ENCODE peak calls at places on chromosomes 13 and 19, in four cellular contexts. One of them, this sample, is unnamed.

GRCh38 chr19:2254052-2254872 is 2.0 kb downstream of the JSRP1 start:
- DNase-seq in AG04449: no peak
- DNase-seq in glutamatergic neuron: peak
- DNase-seq in thoracic aorta: no peak
- DNase-seq in this sample: no peak

GRCh38 chr13:98280176-98280510 is 103.1 kb upstream of the RNF113B start:
- DNase-seq in AG04449: no peak
- DNase-seq in thoracic aorta: no peak
- DNase-seq in glutamatergic neuron: peak
- DNase-seq in this sample: no peak

GRCh38 chr13:75400775-75401174 is 81.2 kb downstream of the TBC1D4 start:
- DNase-seq in glutamatergic neuron: no peak
- DNase-seq in AG04449: no peak
- DNase-seq in thoracic aorta: no peak
- DNase-seq in this sample: no peak

GRCh38 chr19:33998302-33998701 is 174.0 kb upstream of the LSM14A start:
- DNase-seq in glutamatergic neuron: no peak
- DNase-seq in thoracic aorta: no peak
- DNase-seq in AG04449: no peak
- DNase-seq in this sample: no peak

GRCh38 chr19:33686687-33687541 is 65.2 kb downstream of the CHST8 start:
- DNase-seq in glutamatergic neuron: peak
- DNase-seq in AG04449: no peak
- DNase-seq in thoracic aorta: no peak
- DNase-seq in this sample: no peak

GRCh38 chr13:23867027-23867491 is 22.1 kb downstream of the MIPEP start:
- DNase-seq in thoracic aorta: no peak
- DNase-seq in glutamatergic neuron: peak
- DNase-seq in AG04449: no peak
- DNase-seq in this sample: no peak

GRCh38 chr13:98549728-98550317 is 27.1 kb downstream of the STK24 start:
- DNase-seq in glutamatergic neuron: no peak
- DNase-seq in AG04449: no peak
- DNase-seq in thoracic aorta: no peak
- DNase-seq in this sample: no peak

GRCh38 chr19:10286803-10287737 is at the start of gene ICAM4:
- DNase-seq in glutamatergic neuron: peak
- DNase-seq in AG04449: no peak
- DNase-seq in thoracic aorta: no peak
- DNase-seq in this sample: no peak

GRCh38 chr19:29526730-29527499 is 1.1 kb downstream of the VSTM2B start:
- DNase-seq in glutamatergic neuron: peak
- DNase-seq in AG04449: no peak
- DNase-seq in thoracic aorta: no peak
- DNase-seq in this sample: no peak

GRCh38 chr13:112071011-112071901 is 4.3 kb downstream of the SOX1 start:
- DNase-seq in thoracic aorta: no peak
- DNase-seq in AG04449: no peak
- DNase-seq in glutamatergic neuron: no peak
- DNase-seq in this sample: no peak

GRCh38 chr13:101706651-101707050 is 254.2 kb downstream of the ITGBL1 start:
- DNase-seq in thoracic aorta: no peak
- DNase-seq in AG04449: peak
- DNase-seq in glutamatergic neuron: no peak
- DNase-seq in this sample: peak

GRCh38 chr19:12778020-12778904 is 2.9 kb upstream of the HOOK2 start:
- DNase-seq in glutamatergic neuron: peak
- DNase-seq in thoracic aorta: no peak
- DNase-seq in AG04449: no peak
- DNase-seq in this sample: no peak

GRCh38 chr13:22018297-22019210 is 347.7 kb downstream of the FGF9 start:
- DNase-seq in glutamatergic neuron: no peak
- DNase-seq in thoracic aorta: no peak
- DNase-seq in AG04449: no peak
- DNase-seq in this sample: no peak

GRCh38 chr19:17248011-17248776 is 2.5 kb upstream of the NR2F6 start:
- DNase-seq in thoracic aorta: no peak
- DNase-seq in AG04449: no peak
- DNase-seq in glutamatergic neuron: peak
- DNase-seq in this sample: no peak

GRCh38 chr13:52845766-52846566 is 2.5 kb downstream of the PCDH8 start:
- DNase-seq in AG04449: no peak
- DNase-seq in glutamatergic neuron: peak
- DNase-seq in thoracic aorta: no peak
- DNase-seq in this sample: no peak

GRCh38 chr19:2168619-2169424 is 5.1 kb downstream of the DOT1L start:
- DNase-seq in thoracic aorta: peak
- DNase-seq in glutamatergic neuron: peak
- DNase-seq in AG04449: peak
- DNase-seq in this sample: peak

GRCh38 chr13:84088996-84089395 is 206.7 kb upstream of the SLITRK1 start:
- DNase-seq in AG04449: no peak
- DNase-seq in thoracic aorta: no peak
- DNase-seq in glutamatergic neuron: no peak
- DNase-seq in this sample: no peak

GRCh38 chr19:50877338-50877737 is 4.1 kb downstream of the KLK2 start:
- DNase-seq in AG04449: no peak
- DNase-seq in glutamatergic neuron: no peak
- DNase-seq in thoracic aorta: no peak
- DNase-seq in this sample: no peak

GRCh38 chr19:48418317-48419064 is 25.0 kb downstream of the GRIN2D start:
- DNase-seq in glutamatergic neuron: no peak
- DNase-seq in thoracic aorta: no peak
- DNase-seq in AG04449: no peak
- DNase-seq in this sample: no peak

GRCh38 chr19:44613295-44614168 is at the start of gene IGSF23:
- DNase-seq in AG04449: no peak
- DNase-seq in thoracic aorta: no peak
- DNase-seq in glutamatergic neuron: no peak
- DNase-seq in this sample: no peak

GRCh38 chr13:74575729-74576125 is 441.5 kb upstream of the KLF12 start:
- DNase-seq in AG04449: no peak
- DNase-seq in glutamatergic neuron: peak
- DNase-seq in thoracic aorta: peak
- DNase-seq in this sample: no peak

GRCh38 chr13:74090869-74091605 is 43.2 kb downstream of the KLF12 start:
- DNase-seq in glutamatergic neuron: no peak
- DNase-seq in thoracic aorta: no peak
- DNase-seq in AG04449: no peak
- DNase-seq in this sample: no peak

GRCh38 chr19:49782515-49782914 is 15.7 kb downstream of the AP2A1 start:
- DNase-seq in thoracic aorta: no peak
- DNase-seq in glutamatergic neuron: no peak
- DNase-seq in AG04449: no peak
- DNase-seq in this sample: no peak

GRCh38 chr13:22040810-22041364 is 370.0 kb downstream of the FGF9 start:
- DNase-seq in thoracic aorta: no peak
- DNase-seq in AG04449: no peak
- DNase-seq in glutamatergic neuron: no peak
- DNase-seq in this sample: no peak

GRCh38 chr19:13913352-13913751 is 7.4 kb downstream of the CC2D1A start:
- DNase-seq in thoracic aorta: no peak
- DNase-seq in AG04449: no peak
- DNase-seq in glutamatergic neuron: no peak
- DNase-seq in this sample: no peak

GRCh38 chr13:49569993-49570689 is 15.2 kb downstream of the RCBTB1 start:
- DNase-seq in glutamatergic neuron: no peak
- DNase-seq in AG04449: no peak
- DNase-seq in thoracic aorta: no peak
- DNase-seq in this sample: no peak

GRCh38 chr19:53086949-53087348 is 16.3 kb downstream of the ZNF160 start:
- DNase-seq in thoracic aorta: no peak
- DNase-seq in glutamatergic neuron: no peak
- DNase-seq in AG04449: no peak
- DNase-seq in this sample: no peak

GRCh38 chr13:48043789-48044503 is 6.4 kb downstream of the NUDT15 start:
- DNase-seq in AG04449: peak
- DNase-seq in glutamatergic neuron: no peak
- DNase-seq in thoracic aorta: no peak
- DNase-seq in this sample: peak

DNA sequence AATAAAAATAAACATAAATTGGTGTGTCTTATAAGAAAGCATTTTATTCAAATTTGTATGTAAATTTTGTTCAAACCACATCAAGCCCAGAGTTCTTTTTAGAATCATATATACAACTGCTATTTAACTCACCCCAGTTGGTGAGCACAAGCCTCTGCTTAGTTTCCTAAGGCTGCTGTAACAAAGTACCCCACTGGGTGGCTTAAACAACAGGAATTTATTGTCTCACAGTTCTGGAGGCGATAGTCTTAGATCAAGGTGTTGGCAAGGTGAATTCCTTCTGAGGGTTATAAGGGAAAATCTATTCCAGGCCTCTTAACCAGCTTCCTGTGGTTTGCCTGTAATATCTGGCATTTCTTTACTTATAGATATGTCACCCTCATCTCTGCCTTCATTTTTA is 1133.5 kb downstream of the OLFM4 start:
- DNase-seq in AG04449: no peak
- DNase-seq in thoracic aorta: no peak
- DNase-seq in glutamatergic neuron: no peak
- DNase-seq in this sample: no peak
- TF ChIP-seq CTCF in AG04449: no peak
- TF ChIP-seq CTCF in thoracic aorta: no peak
- TF ChIP-seq CTCF in glutamatergic neuron: peak
- TF ChIP-seq CTCF in this sample: no peak

DNA sequence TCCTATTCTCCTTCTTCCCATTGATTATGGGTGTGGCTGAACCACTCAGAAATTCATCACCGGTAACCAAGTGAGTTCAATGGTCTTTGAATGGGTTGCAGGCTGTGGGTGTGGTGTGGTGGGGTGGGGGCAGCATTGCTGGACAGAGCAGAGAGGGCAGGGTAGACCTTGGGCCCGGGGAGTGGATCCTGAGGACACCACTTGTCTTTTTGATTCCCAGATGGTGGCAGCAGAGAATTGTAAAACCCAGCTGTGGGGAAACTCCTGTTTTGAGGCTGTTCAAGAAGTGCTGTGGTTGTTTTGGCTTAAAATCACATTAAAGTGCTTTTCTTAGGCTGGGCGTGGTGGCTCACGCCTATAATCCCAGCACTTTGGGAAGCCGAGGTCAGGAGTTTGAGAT is 45.8 kb upstream of the RGCC start:
- DNase-seq in glutamatergic neuron: no peak
- DNase-seq in thoracic aorta: no peak
- DNase-seq in AG04449: peak
- DNase-seq in this sample: peak
- TF ChIP-seq CTCF in glutamatergic neuron: no peak
- TF ChIP-seq CTCF in thoracic aorta: no peak
- TF ChIP-seq CTCF in AG04449: peak
- TF ChIP-seq CTCF in this sample: peak

GRCh38 chr19:58499021-58499927 is 12.5 kb downstream of the SLC27A5 start:
- DNase-seq in glutamatergic neuron: peak
- DNase-seq in thoracic aorta: peak
- DNase-seq in AG04449: peak
- DNase-seq in this sample: peak
- TF ChIP-seq CTCF in glutamatergic neuron: peak
- TF ChIP-seq CTCF in thoracic aorta: peak
- TF ChIP-seq CTCF in AG04449: no peak
- TF ChIP-seq CTCF in this sample: peak

DNA sequence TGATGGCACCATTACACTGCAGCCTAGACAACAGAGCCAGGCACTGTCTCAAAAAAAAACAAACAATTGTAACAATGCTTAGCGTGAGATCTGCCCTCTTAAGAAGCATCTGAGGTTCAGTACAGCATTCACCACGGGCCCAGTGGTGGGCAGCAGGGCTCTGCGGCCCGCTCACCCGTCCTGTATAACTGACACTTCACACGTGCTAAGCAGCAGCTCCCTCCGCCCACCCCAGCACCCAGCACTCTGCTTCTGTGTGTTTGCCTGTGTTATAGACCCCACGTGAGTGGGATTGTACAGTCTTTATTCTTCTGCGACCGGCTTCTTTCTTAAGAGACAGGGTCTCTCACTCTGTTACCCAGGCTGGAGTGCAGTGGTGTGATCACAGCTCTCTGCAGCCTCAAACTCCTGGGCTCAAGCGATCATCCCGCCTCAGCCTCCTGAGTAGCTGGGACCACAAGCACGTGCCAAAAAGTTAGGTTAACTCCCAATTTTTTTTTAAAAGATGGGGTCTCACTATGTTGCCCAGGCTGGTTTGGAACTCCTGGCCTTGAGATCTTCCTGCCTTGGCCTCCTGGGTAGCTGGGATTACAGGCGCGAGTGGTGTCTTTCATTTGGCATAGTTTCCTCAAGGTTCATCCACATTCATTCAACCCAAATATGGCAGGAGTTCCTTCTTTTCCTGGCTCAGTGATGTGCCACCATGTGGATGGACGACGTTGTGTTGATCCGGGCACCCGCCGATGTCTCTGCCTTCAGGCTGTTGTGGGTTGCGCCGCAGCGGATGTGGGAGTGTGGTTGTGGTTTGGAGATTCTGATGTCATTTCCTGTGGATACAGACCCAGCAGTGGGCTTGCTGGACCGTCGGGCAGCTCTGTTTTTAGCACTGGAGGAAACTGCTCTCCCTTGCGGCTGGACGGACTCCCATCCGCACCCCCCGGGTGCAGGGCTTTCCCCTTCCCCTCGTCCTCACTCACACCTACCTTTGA is 170.0 kb downstream of the KDM4B start:
- DNase-seq in thoracic aorta: no peak
- DNase-seq in glutamatergic neuron: no peak
- DNase-seq in AG04449: no peak
- DNase-seq in this sample: peak
- TF ChIP-seq CTCF in thoracic aorta: no peak
- TF ChIP-seq CTCF in glutamatergic neuron: no peak
- TF ChIP-seq CTCF in AG04449: no peak
- TF ChIP-seq CTCF in this sample: no peak

DNA sequence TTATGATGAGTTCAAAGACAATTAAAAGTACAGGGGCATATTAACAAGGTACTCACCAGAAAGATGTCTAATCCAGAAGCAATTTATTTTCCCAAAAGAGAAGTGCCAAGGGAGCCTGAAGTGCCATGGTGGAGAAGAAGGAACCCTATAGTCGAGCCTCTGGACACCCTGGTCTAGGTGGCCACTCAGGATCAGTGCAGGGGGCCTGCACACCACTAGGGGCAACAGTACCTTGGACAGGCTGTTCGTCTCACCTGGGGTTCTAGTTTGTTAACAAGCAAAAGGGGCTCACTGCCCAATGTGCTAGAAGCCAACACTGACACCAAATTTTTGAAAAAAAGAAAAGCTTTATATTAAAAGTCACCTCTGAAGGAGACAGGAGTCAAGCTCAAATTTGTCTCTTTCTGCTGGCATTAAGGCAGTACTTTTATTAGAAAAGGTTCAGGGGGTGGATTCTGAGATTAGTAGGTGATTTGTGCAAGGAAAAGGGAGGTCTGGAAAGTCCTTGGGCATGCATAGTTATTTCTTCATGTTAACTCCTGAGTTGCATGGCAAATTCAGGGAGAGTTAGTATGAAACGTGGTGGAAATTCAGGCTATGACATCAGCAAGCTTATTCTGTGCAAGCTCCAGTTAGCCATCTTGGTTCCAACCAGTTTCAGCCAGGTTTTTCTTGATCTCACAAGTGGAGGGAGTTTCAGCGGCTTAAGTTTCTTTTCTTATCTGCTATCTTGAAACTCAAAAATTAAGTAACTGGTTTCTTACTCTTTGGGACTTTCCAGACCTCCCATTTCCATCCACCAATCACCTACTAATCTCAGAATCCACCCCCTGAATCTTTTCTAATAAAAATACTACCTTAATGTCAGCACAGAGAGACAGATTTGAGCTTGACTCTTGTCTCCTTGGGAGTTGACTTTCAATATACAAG is 884 bp upstream of the CBY2 start:
- DNase-seq in AG04449: no peak
- DNase-seq in glutamatergic neuron: no peak
- DNase-seq in thoracic aorta: no peak
- DNase-seq in this sample: no peak
- TF ChIP-seq CTCF in AG04449: no peak
- TF ChIP-seq CTCF in glutamatergic neuron: no peak
- TF ChIP-seq CTCF in thoracic aorta: no peak
- TF ChIP-seq CTCF in this sample: no peak